ENCODE peak calls at places on chromosomes 3 and 15, in seven cellular contexts. W is DMS153; B is stimulated activated CD8-positive, alpha-beta memory T cell treated with anti-CD3 and anti-CD28 coated beads, Interleukin-15, amount 100 ng/mL, for 24 hours; F is HEK293T; N is sciatic nerve; S is A172; P is RPMI8226. I is an unnamed sample.

GRCh38 chr3:41794748-41795589 is 166.9 kb downstream of the ULK4 start:
- DNase-seq in N (no peak), P (no peak), W (no peak), F (no peak), S (no peak), B (no peak), I (no peak)

GRCh38 chr3:13515786-13516783 is 32.8 kb upstream of the FBLN2 start:
- DNase-seq in S (no peak), P (no peak), F (no peak), N (peak), W (no peak), B (no peak), I (no peak)

GRCh38 chr3:158381274-158381868 is 189.6 kb upstream of the MLF1 start:
- DNase-seq in P (no peak), F (no peak), B (no peak), W (no peak), N (no peak), S (no peak), I (no peak)

GRCh38 chr3:149813367-149814281 is 609 bp downstream of the RNF13 start:
- DNase-seq in W (no peak), S (peak), P (peak), N (no peak), F (peak), B (no peak), I (peak)

GRCh38 chr3:160040181-160040580 is 51.5 kb downstream of the IL12A start:
- DNase-seq in N (no peak), F (no peak), S (peak), P (no peak), W (no peak), B (no peak), I (no peak)

GRCh38 chr15:48644827-48645557 is 517 bp downstream of the FBN1 start:
- DNase-seq in P (no peak), F (peak), B (no peak), S (peak), N (peak), W (no peak), I (no peak)

GRCh38 chr3:142104763-142105162 is 44.6 kb downstream of the TFDP2 start:
- DNase-seq in W (no peak), F (no peak), P (no peak), B (no peak), S (no peak), N (no peak), I (no peak)

GRCh38 chr15:98717942-98718341 is 69.6 kb downstream of the IGF1R start:
- DNase-seq in F (no peak), N (no peak), S (no peak), B (no peak), W (no peak), P (no peak), I (no peak)

GRCh38 chr3:124685481-124685880 is 44.8 kb upstream of the UMPS start:
- DNase-seq in P (no peak), B (no peak), W (no peak), F (no peak), N (no peak), S (no peak), I (no peak)

GRCh38 chr3:107689355-107689754 is 166.6 kb downstream of the BBX start:
- DNase-seq in S (no peak), W (no peak), F (no peak), B (no peak), P (no peak), N (no peak), I (no peak)

GRCh38 chr3:4850211-4850927 is 128.9 kb upstream of the BHLHE40 start:
- DNase-seq in W (no peak), P (no peak), F (no peak), S (no peak), B (no peak), N (no peak), I (no peak)

GRCh38 chr3:13498354-13499060 is 18.4 kb downstream of the HDAC11 start:
- DNase-seq in S (no peak), B (no peak), N (no peak), P (no peak), F (no peak), W (no peak), I (no peak)

GRCh38 chr3:51709675-51710074 is 2.8 kb downstream of the GRM2 start:
- DNase-seq in P (no peak), S (no peak), B (no peak), F (no peak), N (peak), W (no peak), I (no peak)

GRCh38 chr3:17290894-17291293 is 406.1 kb downstream of the PLCL2 start:
- DNase-seq in W (no peak), F (no peak), P (no peak), S (no peak), N (no peak), B (no peak), I (no peak)

GRCh38 chr3:122415104-122415744 is 638 bp downstream of the WDR5B start:
- DNase-seq in F (peak), P (peak), N (no peak), W (no peak), B (no peak), S (peak), I (no peak)

GRCh38 chr3:16665282-16665741 is 60.1 kb upstream of the DAZL start:
- DNase-seq in B (no peak), S (peak), W (no peak), F (peak), N (no peak), P (no peak), I (no peak)

GRCh38 chr15:68399096-68400065 is 32.6 kb downstream of the ITGA11 start:
- DNase-seq in N (no peak), S (no peak), W (no peak), P (no peak), F (no peak), B (no peak), I (no peak)

GRCh38 chr15:98881526-98882517 is 125.8 kb downstream of the PGPEP1L start:
- DNase-seq in N (no peak), P (peak), S (peak), F (peak), W (peak), B (no peak), I (no peak)